ENCODE peak calls at places on chromosomes 2 and 18, in nine cellular contexts. One of them, this sample, is unnamed.

GRCh38 chr2:150255528-150255927 is 231.9 kb downstream of the RND3 start:
- DNase-seq in mammary epithelial cell: peak; percentile 17
- DNase-seq in ovary: no peak
- DNase-seq in kidney epithelial cell: no peak
- DNase-seq in cardiac muscle cell: peak; percentile 37
- DNase-seq in psoas muscle: no peak
- DNase-seq in lower lobe of right lung: no peak
- DNase-seq in breast epithelium: no peak
- DNase-seq in spleen: no peak
- DNase-seq in this sample: no peak

GRCh38 chr2:37454851-37455762 is 110.7 kb downstream of the QPCT start:
- DNase-seq in breast epithelium: no peak
- DNase-seq in kidney epithelial cell: no peak
- DNase-seq in spleen: no peak
- DNase-seq in lower lobe of right lung: no peak
- DNase-seq in psoas muscle: no peak
- DNase-seq in cardiac muscle cell: peak; percentile 73
- DNase-seq in mammary epithelial cell: no peak
- DNase-seq in ovary: no peak
- DNase-seq in this sample: no peak

GRCh38 chr2:134119117-134119671 is 134.7 kb upstream of the MGAT5 start:
- DNase-seq in cardiac muscle cell: no peak
- DNase-seq in ovary: no peak
- DNase-seq in kidney epithelial cell: no peak
- DNase-seq in mammary epithelial cell: no peak
- DNase-seq in lower lobe of right lung: no peak
- DNase-seq in spleen: no peak
- DNase-seq in psoas muscle: no peak
- DNase-seq in breast epithelium: no peak
- DNase-seq in this sample: no peak

GRCh38 chr18:48395646-48396045 is 13.5 kb downstream of the ZBTB7C start:
- DNase-seq in psoas muscle: no peak
- DNase-seq in kidney epithelial cell: no peak
- DNase-seq in ovary: no peak
- DNase-seq in cardiac muscle cell: no peak
- DNase-seq in mammary epithelial cell: no peak
- DNase-seq in lower lobe of right lung: no peak
- DNase-seq in spleen: no peak
- DNase-seq in breast epithelium: no peak
- DNase-seq in this sample: no peak

GRCh38 chr2:38909872-38910271 is 20.2 kb downstream of the ARHGEF33 start:
- DNase-seq in cardiac muscle cell: no peak
- DNase-seq in lower lobe of right lung: no peak
- DNase-seq in psoas muscle: no peak
- DNase-seq in ovary: no peak
- DNase-seq in breast epithelium: no peak
- DNase-seq in mammary epithelial cell: no peak
- DNase-seq in spleen: no peak
- DNase-seq in kidney epithelial cell: no peak
- DNase-seq in this sample: no peak

GRCh38 chr2:239180526-239181073 is 220.2 kb downstream of the HDAC4 start:
- DNase-seq in mammary epithelial cell: no peak
- DNase-seq in ovary: no peak
- DNase-seq in kidney epithelial cell: no peak
- DNase-seq in cardiac muscle cell: no peak
- DNase-seq in spleen: peak; percentile 31
- DNase-seq in breast epithelium: peak; percentile 28
- DNase-seq in lower lobe of right lung: no peak
- DNase-seq in psoas muscle: peak; percentile 46
- DNase-seq in this sample: no peak

GRCh38 chr2:235832941-235833340 is 335.2 kb downstream of the GBX2 start:
- DNase-seq in ovary: no peak
- DNase-seq in lower lobe of right lung: no peak
- DNase-seq in spleen: peak; percentile 67
- DNase-seq in cardiac muscle cell: no peak
- DNase-seq in breast epithelium: no peak
- DNase-seq in kidney epithelial cell: no peak
- DNase-seq in mammary epithelial cell: no peak
- DNase-seq in psoas muscle: no peak
- DNase-seq in this sample: no peak

GRCh38 chr18:55588001-55588875 is at the start of gene TCF4:
- DNase-seq in kidney epithelial cell: no peak
- DNase-seq in ovary: peak; percentile 70
- DNase-seq in psoas muscle: peak; percentile 81
- DNase-seq in spleen: peak; percentile 89
- DNase-seq in cardiac muscle cell: peak; percentile 79
- DNase-seq in breast epithelium: peak; percentile 56
- DNase-seq in lower lobe of right lung: peak; percentile 68
- DNase-seq in mammary epithelial cell: peak; percentile 35
- DNase-seq in this sample: peak; percentile 30

GRCh38 chr18:56696966-56697365 is 45.8 kb downstream of the WDR7 start:
- DNase-seq in ovary: no peak
- DNase-seq in kidney epithelial cell: no peak
- DNase-seq in cardiac muscle cell: no peak
- DNase-seq in breast epithelium: no peak
- DNase-seq in lower lobe of right lung: no peak
- DNase-seq in mammary epithelial cell: peak; percentile 38
- DNase-seq in spleen: no peak
- DNase-seq in psoas muscle: no peak
- DNase-seq in this sample: no peak

GRCh38 chr18:9796933-9797549 is 88.7 kb upstream of the TXNDC2 start:
- DNase-seq in ovary: no peak
- DNase-seq in kidney epithelial cell: peak; percentile 61
- DNase-seq in cardiac muscle cell: no peak
- DNase-seq in mammary epithelial cell: no peak
- DNase-seq in lower lobe of right lung: no peak
- DNase-seq in spleen: no peak
- DNase-seq in breast epithelium: no peak
- DNase-seq in psoas muscle: no peak
- DNase-seq in this sample: no peak

GRCh38 chr2:240468300-240469238 is 33.1 kb downstream of the GPC1 start:
- DNase-seq in psoas muscle: peak; percentile 57
- DNase-seq in lower lobe of right lung: no peak
- DNase-seq in ovary: peak; percentile 24
- DNase-seq in cardiac muscle cell: no peak
- DNase-seq in spleen: peak; percentile 69
- DNase-seq in mammary epithelial cell: no peak
- DNase-seq in breast epithelium: peak; percentile 46
- DNase-seq in kidney epithelial cell: no peak
- DNase-seq in this sample: peak; percentile 4

GRCh38 chr2:187008111-187008510 is 159.1 kb upstream of the ZSWIM2 start:
- DNase-seq in psoas muscle: no peak
- DNase-seq in cardiac muscle cell: peak; percentile 11
- DNase-seq in spleen: no peak
- DNase-seq in lower lobe of right lung: no peak
- DNase-seq in breast epithelium: no peak
- DNase-seq in mammary epithelial cell: peak; percentile 74
- DNase-seq in kidney epithelial cell: no peak
- DNase-seq in ovary: no peak
- DNase-seq in this sample: no peak

GRCh38 chr2:210567279-210567678 is 10.9 kb downstream of the CPS1 start:
- DNase-seq in lower lobe of right lung: no peak
- DNase-seq in cardiac muscle cell: no peak
- DNase-seq in psoas muscle: no peak
- DNase-seq in spleen: no peak
- DNase-seq in mammary epithelial cell: no peak
- DNase-seq in kidney epithelial cell: no peak
- DNase-seq in ovary: no peak
- DNase-seq in breast epithelium: no peak
- DNase-seq in this sample: no peak

GRCh38 chr2:116692988-116693387 is 1121.5 kb upstream of the DDX18 start:
- DNase-seq in spleen: no peak
- DNase-seq in breast epithelium: no peak
- DNase-seq in mammary epithelial cell: no peak
- DNase-seq in kidney epithelial cell: no peak
- DNase-seq in lower lobe of right lung: no peak
- DNase-seq in ovary: no peak
- DNase-seq in psoas muscle: no peak
- DNase-seq in cardiac muscle cell: no peak
- DNase-seq in this sample: no peak

GRCh38 chr2:116696903-116697302 is 1117.6 kb upstream of the DDX18 start:
- DNase-seq in breast epithelium: no peak
- DNase-seq in lower lobe of right lung: no peak
- DNase-seq in psoas muscle: no peak
- DNase-seq in cardiac muscle cell: no peak
- DNase-seq in spleen: no peak
- DNase-seq in ovary: no peak
- DNase-seq in kidney epithelial cell: no peak
- DNase-seq in mammary epithelial cell: no peak
- DNase-seq in this sample: no peak

GRCh38 chr2:116696223-116696622 is 1118.3 kb upstream of the DDX18 start:
- DNase-seq in kidney epithelial cell: no peak
- DNase-seq in spleen: no peak
- DNase-seq in psoas muscle: no peak
- DNase-seq in ovary: no peak
- DNase-seq in lower lobe of right lung: no peak
- DNase-seq in cardiac muscle cell: no peak
- DNase-seq in breast epithelium: no peak
- DNase-seq in mammary epithelial cell: no peak
- DNase-seq in this sample: no peak
- TF ChIP-seq CTCF in kidney epithelial cell: peak; percentile 12
- TF ChIP-seq CTCF in spleen: no peak
- TF ChIP-seq CTCF in psoas muscle: no peak
- TF ChIP-seq CTCF in ovary: no peak
- TF ChIP-seq CTCF in lower lobe of right lung: no peak
- TF ChIP-seq CTCF in cardiac muscle cell: no peak
- TF ChIP-seq CTCF in breast epithelium: no peak
- TF ChIP-seq CTCF in mammary epithelial cell: peak; percentile 7
- TF ChIP-seq CTCF in this sample: no peak

GRCh38 chr2:27652341-27652740 is 11.1 kb downstream of the SUPT7L start:
- DNase-seq in ovary: no peak
- DNase-seq in spleen: no peak
- DNase-seq in lower lobe of right lung: no peak
- DNase-seq in kidney epithelial cell: no peak
- DNase-seq in cardiac muscle cell: no peak
- DNase-seq in mammary epithelial cell: no peak
- DNase-seq in psoas muscle: no peak
- DNase-seq in breast epithelium: no peak
- DNase-seq in this sample: no peak

GRCh38 chr2:27645197-27645596 is 16.3 kb downstream of the GPN1 start:
- DNase-seq in lower lobe of right lung: no peak
- DNase-seq in spleen: no peak
- DNase-seq in kidney epithelial cell: no peak
- DNase-seq in psoas muscle: no peak
- DNase-seq in cardiac muscle cell: no peak
- DNase-seq in ovary: no peak
- DNase-seq in breast epithelium: no peak
- DNase-seq in mammary epithelial cell: no peak
- DNase-seq in this sample: no peak

GRCh38 chr2:27647737-27648136 is 15.7 kb downstream of the SUPT7L start:
- DNase-seq in ovary: no peak
- DNase-seq in mammary epithelial cell: no peak
- DNase-seq in psoas muscle: no peak
- DNase-seq in spleen: no peak
- DNase-seq in cardiac muscle cell: no peak
- DNase-seq in kidney epithelial cell: no peak
- DNase-seq in breast epithelium: no peak
- DNase-seq in lower lobe of right lung: no peak
- DNase-seq in this sample: no peak

GRCh38 chr2:27651056-27651455 is 12.4 kb downstream of the SUPT7L start:
- DNase-seq in spleen: no peak
- DNase-seq in cardiac muscle cell: no peak
- DNase-seq in psoas muscle: no peak
- DNase-seq in ovary: no peak
- DNase-seq in lower lobe of right lung: no peak
- DNase-seq in breast epithelium: no peak
- DNase-seq in kidney epithelial cell: no peak
- DNase-seq in mammary epithelial cell: no peak
- DNase-seq in this sample: no peak

GRCh38 chr2:27647289-27647688 is 16.1 kb downstream of the SUPT7L start:
- DNase-seq in mammary epithelial cell: peak; percentile 10
- DNase-seq in psoas muscle: no peak
- DNase-seq in spleen: no peak
- DNase-seq in ovary: no peak
- DNase-seq in cardiac muscle cell: no peak
- DNase-seq in kidney epithelial cell: no peak
- DNase-seq in breast epithelium: no peak
- DNase-seq in lower lobe of right lung: no peak
- DNase-seq in this sample: no peak
- H3K36me3 ChIP-seq in mammary epithelial cell: peaks cover 35% of the 10 kb centered on the region
- H3K36me3 ChIP-seq in psoas muscle: peaks cover 99% of the 10 kb centered on the region
- H3K36me3 ChIP-seq in spleen: peaks cover 97% of the 10 kb centered on the region
- H3K36me3 ChIP-seq in ovary: no peaks in the 10 kb centered on the region
- H3K36me3 ChIP-seq in cardiac muscle cell: peaks cover 41% of the 10 kb centered on the region
- H3K36me3 ChIP-seq in kidney epithelial cell: no peaks in the 10 kb centered on the region
- H3K36me3 ChIP-seq in breast epithelium: no peaks in the 10 kb centered on the region
- H3K36me3 ChIP-seq in lower lobe of right lung: peaks cover 95% of the 10 kb centered on the region
- H3K36me3 ChIP-seq in this sample: peaks cover 38% of the 10 kb centered on the region

GRCh38 chr18:59056706-59057492 is 82.8 kb upstream of the SEC11C start:
- DNase-seq in ovary: peak; percentile 79
- DNase-seq in lower lobe of right lung: no peak
- DNase-seq in kidney epithelial cell: no peak
- DNase-seq in spleen: peak; percentile 90
- DNase-seq in breast epithelium: peak; percentile 80
- DNase-seq in psoas muscle: peak; percentile 85
- DNase-seq in mammary epithelial cell: peak; percentile 58
- DNase-seq in cardiac muscle cell: peak; percentile 75
- DNase-seq in this sample: peak; percentile 83
- TF ChIP-seq CTCF in ovary: peak; percentile 64
- TF ChIP-seq CTCF in lower lobe of right lung: peak; percentile 70
- TF ChIP-seq CTCF in kidney epithelial cell: peak; percentile 80
- TF ChIP-seq CTCF in spleen: peak; percentile 91
- TF ChIP-seq CTCF in breast epithelium: peak; percentile 90
- TF ChIP-seq CTCF in psoas muscle: peak; percentile 88
- TF ChIP-seq CTCF in mammary epithelial cell: peak; percentile 96
- TF ChIP-seq CTCF in cardiac muscle cell: peak; percentile 69
- TF ChIP-seq CTCF in this sample: peak; percentile 79

GRCh38 chr2:47012866-47013265 is 97.3 kb upstream of the MCFD2 start:
- DNase-seq in spleen: no peak
- DNase-seq in lower lobe of right lung: no peak
- DNase-seq in psoas muscle: no peak
- DNase-seq in ovary: no peak
- DNase-seq in breast epithelium: no peak
- DNase-seq in kidney epithelial cell: no peak
- DNase-seq in cardiac muscle cell: no peak
- DNase-seq in mammary epithelial cell: no peak
- DNase-seq in this sample: no peak

GRCh38 chr2:47010176-47010575 is 94.6 kb upstream of the MCFD2 start:
- DNase-seq in mammary epithelial cell: no peak
- DNase-seq in spleen: no peak
- DNase-seq in ovary: no peak
- DNase-seq in kidney epithelial cell: no peak
- DNase-seq in cardiac muscle cell: no peak
- DNase-seq in psoas muscle: no peak
- DNase-seq in lower lobe of right lung: no peak
- DNase-seq in breast epithelium: no peak
- DNase-seq in this sample: no peak

GRCh38 chr2:47011264-47011663 is 95.7 kb upstream of the MCFD2 start:
- DNase-seq in cardiac muscle cell: no peak
- DNase-seq in breast epithelium: no peak
- DNase-seq in kidney epithelial cell: no peak
- DNase-seq in lower lobe of right lung: no peak
- DNase-seq in psoas muscle: no peak
- DNase-seq in spleen: no peak
- DNase-seq in ovary: no peak
- DNase-seq in mammary epithelial cell: no peak
- DNase-seq in this sample: no peak

GRCh38 chr2:47012189-47012588 is 96.6 kb upstream of the MCFD2 start:
- DNase-seq in kidney epithelial cell: no peak
- DNase-seq in mammary epithelial cell: no peak
- DNase-seq in spleen: no peak
- DNase-seq in ovary: no peak
- DNase-seq in lower lobe of right lung: no peak
- DNase-seq in psoas muscle: no peak
- DNase-seq in breast epithelium: no peak
- DNase-seq in cardiac muscle cell: no peak
- DNase-seq in this sample: no peak

GRCh38 chr2:47011696-47012095 is 96.1 kb upstream of the MCFD2 start:
- DNase-seq in cardiac muscle cell: no peak
- DNase-seq in breast epithelium: no peak
- DNase-seq in psoas muscle: no peak
- DNase-seq in kidney epithelial cell: no peak
- DNase-seq in spleen: no peak
- DNase-seq in mammary epithelial cell: no peak
- DNase-seq in lower lobe of right lung: no peak
- DNase-seq in ovary: no peak
- DNase-seq in this sample: no peak
- H3K36me3 ChIP-seq in cardiac muscle cell: no peaks in the 10 kb centered on the region
- H3K36me3 ChIP-seq in breast epithelium: peaks cover 6% of the 10 kb centered on the region
- H3K36me3 ChIP-seq in psoas muscle: peaks cover 17% of the 10 kb centered on the region
- H3K36me3 ChIP-seq in kidney epithelial cell: peaks cover 3% of the 10 kb centered on the region
- H3K36me3 ChIP-seq in spleen: peaks cover 60% of the 10 kb centered on the region
- H3K36me3 ChIP-seq in mammary epithelial cell: peaks cover 8% of the 10 kb centered on the region
- H3K36me3 ChIP-seq in lower lobe of right lung: peaks cover 47% of the 10 kb centered on the region
- H3K36me3 ChIP-seq in ovary: no peaks in the 10 kb centered on the region
- H3K36me3 ChIP-seq in this sample: no peaks in the 10 kb centered on the region

This sample was measured in transverse colon.